ENCODE peak calls at places on chromosome 4, in nine cellular contexts. One of them, this sample, is unnamed.

GRCh38 chr4:105624530-105624929 is 72.1 kb downstream of the ARHGEF38 start:
- DNase-seq in esophagus muscularis mucosa: no peak
- DNase-seq in HCT116: no peak
- DNase-seq in H1: no peak
- DNase-seq in stomach: peak; percentile 80
- DNase-seq in spleen: no peak
- DNase-seq in prostate gland: no peak
- DNase-seq in transverse colon: no peak
- DNase-seq in breast epithelium: no peak
- DNase-seq in this sample: no peak

GRCh38 chr4:164402554-164402953 is 351.4 kb upstream of the SMIM31 start:
- DNase-seq in esophagus muscularis mucosa: no peak
- DNase-seq in HCT116: no peak
- DNase-seq in H1: no peak
- DNase-seq in stomach: no peak
- DNase-seq in spleen: no peak
- DNase-seq in prostate gland: no peak
- DNase-seq in transverse colon: no peak
- DNase-seq in breast epithelium: no peak
- DNase-seq in this sample: no peak

GRCh38 chr4:3781997-3782930 is 16.1 kb downstream of the ADRA2C start:
- DNase-seq in esophagus muscularis mucosa: no peak
- DNase-seq in HCT116: no peak
- DNase-seq in H1: no peak
- DNase-seq in stomach: no peak
- DNase-seq in spleen: no peak
- DNase-seq in prostate gland: no peak
- DNase-seq in transverse colon: no peak
- DNase-seq in breast epithelium: no peak
- DNase-seq in this sample: no peak

GRCh38 chr4:151744614-151745013 is 16.2 kb downstream of the GATB start:
- DNase-seq in esophagus muscularis mucosa: no peak
- DNase-seq in HCT116: peak; percentile 79
- DNase-seq in H1: no peak
- DNase-seq in stomach: no peak
- DNase-seq in spleen: no peak
- DNase-seq in prostate gland: no peak
- DNase-seq in transverse colon: no peak
- DNase-seq in breast epithelium: no peak
- DNase-seq in this sample: no peak

GRCh38 chr4:140326395-140326993 is 47.0 kb upstream of the SCOC start:
- DNase-seq in esophagus muscularis mucosa: no peak
- DNase-seq in HCT116: peak; percentile 33
- DNase-seq in H1: no peak
- DNase-seq in stomach: no peak
- DNase-seq in spleen: no peak
- DNase-seq in prostate gland: no peak
- DNase-seq in transverse colon: peak; percentile 14
- DNase-seq in breast epithelium: no peak
- DNase-seq in this sample: no peak

GRCh38 chr4:5895287-5895686 is 2.4 kb upstream of the CRMP1 start:
- DNase-seq in esophagus muscularis mucosa: no peak
- DNase-seq in HCT116: no peak
- DNase-seq in H1: no peak
- DNase-seq in stomach: no peak
- DNase-seq in spleen: no peak
- DNase-seq in prostate gland: no peak
- DNase-seq in transverse colon: no peak
- DNase-seq in breast epithelium: no peak
- DNase-seq in this sample: no peak

GRCh38 chr4:8700576-8700975 is 108.0 kb downstream of the CPZ start:
- DNase-seq in esophagus muscularis mucosa: no peak
- DNase-seq in HCT116: no peak
- DNase-seq in H1: peak; percentile 41
- DNase-seq in stomach: peak; percentile 16
- DNase-seq in spleen: peak; percentile 54
- DNase-seq in prostate gland: no peak
- DNase-seq in transverse colon: peak; percentile 3
- DNase-seq in breast epithelium: no peak
- DNase-seq in this sample: peak; percentile 74

GRCh38 chr4:88158038-88158359 is 440 bp downstream of the ABCG2 start:
- DNase-seq in esophagus muscularis mucosa: no peak
- DNase-seq in HCT116: no peak
- DNase-seq in H1: no peak
- DNase-seq in stomach: no peak
- DNase-seq in spleen: no peak
- DNase-seq in prostate gland: no peak
- DNase-seq in transverse colon: no peak
- DNase-seq in breast epithelium: no peak
- DNase-seq in this sample: no peak

GRCh38 chr4:85967872-85968271 is 392.0 kb downstream of the MAPK10 start:
- DNase-seq in esophagus muscularis mucosa: no peak
- DNase-seq in HCT116: no peak
- DNase-seq in H1: no peak
- DNase-seq in stomach: no peak
- DNase-seq in spleen: no peak
- DNase-seq in prostate gland: no peak
- DNase-seq in transverse colon: no peak
- DNase-seq in breast epithelium: no peak
- DNase-seq in this sample: no peak

GRCh38 chr4:57053508-57053907 is 56.7 kb downstream of the IGFBP7 start:
- DNase-seq in esophagus muscularis mucosa: no peak
- DNase-seq in HCT116: no peak
- DNase-seq in H1: no peak
- DNase-seq in stomach: no peak
- DNase-seq in spleen: no peak
- DNase-seq in prostate gland: no peak
- DNase-seq in transverse colon: no peak
- DNase-seq in breast epithelium: no peak
- DNase-seq in this sample: no peak

GRCh38 chr4:40197879-40198689 is 1.3 kb downstream of the RHOH start:
- DNase-seq in esophagus muscularis mucosa: no peak
- DNase-seq in HCT116: no peak
- DNase-seq in H1: no peak
- DNase-seq in stomach: no peak
- DNase-seq in spleen: no peak
- DNase-seq in prostate gland: no peak
- DNase-seq in transverse colon: peak; percentile 22
- DNase-seq in breast epithelium: no peak
- DNase-seq in this sample: no peak

GRCh38 chr4:154743683-154744340 is at the start of gene LRAT:
- DNase-seq in esophagus muscularis mucosa: no peak
- DNase-seq in HCT116: peak; percentile 54
- DNase-seq in H1: peak; percentile 91
- DNase-seq in stomach: peak; percentile 70
- DNase-seq in spleen: peak; percentile 75
- DNase-seq in prostate gland: peak; percentile 59
- DNase-seq in transverse colon: peak; percentile 72
- DNase-seq in breast epithelium: peak; percentile 64
- DNase-seq in this sample: no peak

GRCh38 chr4:159232465-159233106 is 129.7 kb downstream of the RAPGEF2 start:
- DNase-seq in esophagus muscularis mucosa: no peak
- DNase-seq in HCT116: no peak
- DNase-seq in H1: no peak
- DNase-seq in stomach: no peak
- DNase-seq in spleen: no peak
- DNase-seq in prostate gland: no peak
- DNase-seq in transverse colon: no peak
- DNase-seq in breast epithelium: no peak
- DNase-seq in this sample: no peak

GRCh38 chr4:159224412-159224811 is 121.5 kb downstream of the RAPGEF2 start:
- DNase-seq in esophagus muscularis mucosa: no peak
- DNase-seq in HCT116: no peak
- DNase-seq in H1: no peak
- DNase-seq in stomach: no peak
- DNase-seq in spleen: no peak
- DNase-seq in prostate gland: no peak
- DNase-seq in transverse colon: no peak
- DNase-seq in breast epithelium: no peak
- DNase-seq in this sample: no peak

GRCh38 chr4:159227378-159227777 is 124.5 kb downstream of the RAPGEF2 start:
- DNase-seq in esophagus muscularis mucosa: no peak
- DNase-seq in HCT116: no peak
- DNase-seq in H1: no peak
- DNase-seq in stomach: no peak
- DNase-seq in spleen: no peak
- DNase-seq in prostate gland: peak; percentile 9
- DNase-seq in transverse colon: no peak
- DNase-seq in breast epithelium: no peak
- DNase-seq in this sample: no peak

GRCh38 chr4:159229164-159229563 is 126.3 kb downstream of the RAPGEF2 start:
- DNase-seq in esophagus muscularis mucosa: no peak
- DNase-seq in HCT116: no peak
- DNase-seq in H1: no peak
- DNase-seq in stomach: no peak
- DNase-seq in spleen: no peak
- DNase-seq in prostate gland: no peak
- DNase-seq in transverse colon: no peak
- DNase-seq in breast epithelium: no peak
- DNase-seq in this sample: no peak

DNA sequence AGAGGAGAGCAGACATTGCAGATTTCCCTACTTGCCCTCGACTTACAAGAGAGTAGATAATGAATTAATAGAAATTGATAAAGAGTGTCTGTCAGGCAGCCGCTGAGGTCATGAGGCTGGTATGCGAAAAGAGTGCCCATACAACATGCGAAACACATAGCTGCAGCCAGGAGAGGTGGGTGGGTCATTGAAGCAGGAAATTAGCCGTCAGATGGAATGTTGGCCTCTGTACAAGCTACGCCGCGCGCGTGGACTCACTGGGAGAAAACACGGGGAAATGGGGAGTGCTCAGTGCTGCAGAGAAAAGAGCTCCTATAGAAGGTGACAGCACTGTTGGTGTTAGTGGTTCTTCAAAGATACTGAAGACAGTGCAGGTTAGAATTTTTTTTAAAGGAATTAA is 125.1 kb downstream of the RAPGEF2 start:
- DNase-seq in esophagus muscularis mucosa: no peak
- DNase-seq in HCT116: peak; percentile 48
- DNase-seq in H1: no peak
- DNase-seq in stomach: peak; percentile 80
- DNase-seq in spleen: peak; percentile 76
- DNase-seq in prostate gland: peak; percentile 47
- DNase-seq in transverse colon: peak; percentile 63
- DNase-seq in breast epithelium: no peak
- DNase-seq in this sample: peak; percentile 75
- H3K4me3 ChIP-seq in esophagus muscularis mucosa: peak overlapping the region; percentile 48
- H3K4me3 ChIP-seq in HCT116: peak overlapping the region; percentile 43
- H3K4me3 ChIP-seq in H1: no peak overlapping the region
- H3K4me3 ChIP-seq in stomach: peak overlapping the region; percentile 13
- H3K4me3 ChIP-seq in spleen: peak overlapping the region; percentile 21
- H3K4me3 ChIP-seq in prostate gland: no peak overlapping the region
- H3K4me3 ChIP-seq in transverse colon: no peak overlapping the region
- H3K4me3 ChIP-seq in breast epithelium: peak overlapping the region; percentile 7
- H3K4me3 ChIP-seq in this sample: peak overlapping the region; percentile 28

GRCh38 chr4:150078996-150079581 is 844 bp downstream of the DCLK2 start:
- DNase-seq in esophagus muscularis mucosa: no peak
- DNase-seq in HCT116: no peak
- DNase-seq in H1: peak; percentile 73
- DNase-seq in stomach: no peak
- DNase-seq in spleen: peak; percentile 79
- DNase-seq in prostate gland: peak; percentile 6
- DNase-seq in transverse colon: peak; percentile 37
- DNase-seq in breast epithelium: peak; percentile 51
- DNase-seq in this sample: no peak

GRCh38 chr4:150082241-150082640 is 4.0 kb downstream of the DCLK2 start:
- DNase-seq in esophagus muscularis mucosa: no peak
- DNase-seq in HCT116: no peak
- DNase-seq in H1: no peak
- DNase-seq in stomach: peak; percentile 34
- DNase-seq in spleen: no peak
- DNase-seq in prostate gland: no peak
- DNase-seq in transverse colon: no peak
- DNase-seq in breast epithelium: no peak
- DNase-seq in this sample: no peak

GRCh38 chr4:150080875-150081274 is 2.6 kb downstream of the DCLK2 start:
- DNase-seq in esophagus muscularis mucosa: no peak
- DNase-seq in HCT116: no peak
- DNase-seq in H1: no peak
- DNase-seq in stomach: no peak
- DNase-seq in spleen: no peak
- DNase-seq in prostate gland: no peak
- DNase-seq in transverse colon: no peak
- DNase-seq in breast epithelium: no peak
- DNase-seq in this sample: no peak

GRCh38 chr4:150080335-150080734 is 2.1 kb downstream of the DCLK2 start:
- DNase-seq in esophagus muscularis mucosa: no peak
- DNase-seq in HCT116: no peak
- DNase-seq in H1: no peak
- DNase-seq in stomach: no peak
- DNase-seq in spleen: no peak
- DNase-seq in prostate gland: no peak
- DNase-seq in transverse colon: no peak
- DNase-seq in breast epithelium: no peak
- DNase-seq in this sample: no peak

GRCh38 chr4:150078041-150078995 is at the start of gene DCLK2:
- DNase-seq in esophagus muscularis mucosa: peak; percentile 93
- DNase-seq in HCT116: peak; percentile 21
- DNase-seq in H1: peak; percentile 65
- DNase-seq in stomach: peak; percentile 55
- DNase-seq in spleen: peak; percentile 85
- DNase-seq in prostate gland: peak; percentile 35
- DNase-seq in transverse colon: peak; percentile 59
- DNase-seq in breast epithelium: peak; percentile 66
- DNase-seq in this sample: peak; percentile 78
- TF ChIP-seq POLR2A in esophagus muscularis mucosa: no peak
- TF ChIP-seq POLR2A in HCT116: peak; percentile 8
- TF ChIP-seq POLR2A in H1: no peak
- TF ChIP-seq POLR2A in stomach: no peak
- TF ChIP-seq POLR2A in spleen: no peak
- TF ChIP-seq POLR2A in prostate gland: no peak
- TF ChIP-seq POLR2A in transverse colon: no peak
- TF ChIP-seq POLR2A in breast epithelium: no peak
- TF ChIP-seq POLR2A in this sample: no peak

DNA sequence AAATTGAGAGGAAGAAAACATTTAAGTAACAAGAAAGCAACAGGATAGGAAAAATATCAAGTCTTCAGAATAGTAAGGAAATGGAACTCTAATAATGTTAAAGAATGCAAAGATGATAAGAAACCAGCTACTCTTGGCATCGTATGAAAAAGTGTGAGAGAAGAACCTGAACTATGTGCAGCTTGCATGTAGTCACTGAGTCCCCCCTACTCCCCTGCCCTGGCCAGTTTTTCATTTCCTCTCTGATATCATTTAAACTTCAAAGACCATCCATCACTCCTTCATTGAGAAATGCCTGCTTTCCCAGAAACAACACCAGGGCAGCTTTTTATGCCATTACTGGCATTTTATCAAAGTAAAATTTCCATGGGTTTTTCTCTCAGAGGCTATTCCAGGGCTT is 28.1 kb downstream of the INPP4B start:
- DNase-seq in esophagus muscularis mucosa: no peak
- DNase-seq in HCT116: peak; percentile 57
- DNase-seq in H1: no peak
- DNase-seq in stomach: no peak
- DNase-seq in spleen: no peak
- DNase-seq in prostate gland: no peak
- DNase-seq in transverse colon: no peak
- DNase-seq in breast epithelium: no peak
- DNase-seq in this sample: no peak
- TF ChIP-seq POLR2AphosphoS5 in esophagus muscularis mucosa: no peak
- TF ChIP-seq POLR2AphosphoS5 in HCT116: no peak
- TF ChIP-seq POLR2AphosphoS5 in H1: no peak
- TF ChIP-seq POLR2AphosphoS5 in stomach: no peak
- TF ChIP-seq POLR2AphosphoS5 in spleen: no peak
- TF ChIP-seq POLR2AphosphoS5 in prostate gland: no peak
- TF ChIP-seq POLR2AphosphoS5 in transverse colon: no peak
- TF ChIP-seq POLR2AphosphoS5 in breast epithelium: no peak
- TF ChIP-seq POLR2AphosphoS5 in this sample: no peak

GRCh38 chr4:42641696-42642095 is 15.2 kb downstream of the ATP8A1 start:
- DNase-seq in esophagus muscularis mucosa: no peak
- DNase-seq in HCT116: no peak
- DNase-seq in H1: no peak
- DNase-seq in stomach: no peak
- DNase-seq in spleen: no peak
- DNase-seq in prostate gland: no peak
- DNase-seq in transverse colon: no peak
- DNase-seq in breast epithelium: no peak
- DNase-seq in this sample: no peak
- H3K4me3 ChIP-seq in esophagus muscularis mucosa: no peak overlapping the region
- H3K4me3 ChIP-seq in HCT116: no peak overlapping the region
- H3K4me3 ChIP-seq in H1: no peak overlapping the region
- H3K4me3 ChIP-seq in stomach: no peak overlapping the region
- H3K4me3 ChIP-seq in spleen: no peak overlapping the region
- H3K4me3 ChIP-seq in prostate gland: no peak overlapping the region
- H3K4me3 ChIP-seq in transverse colon: no peak overlapping the region
- H3K4me3 ChIP-seq in breast epithelium: no peak overlapping the region
- H3K4me3 ChIP-seq in this sample: no peak overlapping the region

This sample was measured in suprapubic skin.